ENCODE peak calls at places on chromosomes 16 and 17, in six cellular contexts. One of them, this sample, is unnamed.

GRCh38 chr17:50396261-50397110 is 837 bp downstream of the LRRC59 start:
- DNase-seq in HepG2: peak; percentile 38
- DNase-seq in A549: peak; percentile 70
- DNase-seq in K562: peak; percentile 63
- DNase-seq in NB4: peak; percentile 61
- DNase-seq in GM12878: no peak
- DNase-seq in this sample: peak; percentile 54

GRCh38 chr17:29870836-29871430 is 59.1 kb downstream of the SSH2 start:
- DNase-seq in HepG2: no peak
- DNase-seq in A549: no peak
- DNase-seq in K562: no peak
- DNase-seq in NB4: no peak
- DNase-seq in GM12878: no peak
- DNase-seq in this sample: no peak

GRCh38 chr17:9982159-9982558 is 77.1 kb upstream of the RCVRN start:
- DNase-seq in HepG2: peak; percentile 2
- DNase-seq in A549: peak; percentile 53
- DNase-seq in K562: peak; percentile 4
- DNase-seq in NB4: peak; percentile 55
- DNase-seq in GM12878: no peak
- DNase-seq in this sample: no peak

GRCh38 chr17:32303861-32304288 is 38.1 kb downstream of the C17orf75 start:
- DNase-seq in HepG2: no peak
- DNase-seq in A549: no peak
- DNase-seq in K562: no peak
- DNase-seq in NB4: no peak
- DNase-seq in GM12878: no peak
- DNase-seq in this sample: no peak

GRCh38 chr17:77566566-77566965 is 391.9 kb upstream of the TNRC6C start:
- DNase-seq in HepG2: no peak
- DNase-seq in A549: no peak
- DNase-seq in K562: no peak
- DNase-seq in NB4: no peak
- DNase-seq in GM12878: no peak
- DNase-seq in this sample: no peak

GRCh38 chr17:9240659-9241370 is 219.5 kb downstream of the NTN1 start:
- DNase-seq in HepG2: peak; percentile 35
- DNase-seq in A549: peak; percentile 36
- DNase-seq in K562: peak; percentile 32
- DNase-seq in NB4: no peak
- DNase-seq in GM12878: no peak
- DNase-seq in this sample: peak; percentile 39

GRCh38 chr17:77343031-77343866 is 202.5 kb downstream of the SEC14L1 start:
- DNase-seq in HepG2: no peak
- DNase-seq in A549: no peak
- DNase-seq in K562: no peak
- DNase-seq in NB4: no peak
- DNase-seq in GM12878: no peak
- DNase-seq in this sample: no peak

GRCh38 chr17:47733414-47734288 is 615 bp downstream of the TBX21 start:
- DNase-seq in HepG2: no peak
- DNase-seq in A549: no peak
- DNase-seq in K562: no peak
- DNase-seq in NB4: peak; percentile 9
- DNase-seq in GM12878: no peak
- DNase-seq in this sample: no peak

GRCh38 chr17:57670769-57671545 is 74.1 kb downstream of the CCDC182 start:
- DNase-seq in HepG2: no peak
- DNase-seq in A549: no peak
- DNase-seq in K562: no peak
- DNase-seq in NB4: no peak
- DNase-seq in GM12878: no peak
- DNase-seq in this sample: no peak

GRCh38 chr16:78005881-78006280 is 16.5 kb upstream of the CLEC3A start:
- DNase-seq in HepG2: no peak
- DNase-seq in A549: peak; percentile 6
- DNase-seq in K562: peak; percentile 46
- DNase-seq in NB4: peak; percentile 50
- DNase-seq in GM12878: no peak
- DNase-seq in this sample: no peak

GRCh38 chr16:78007121-78007520 is 15.2 kb upstream of the CLEC3A start:
- DNase-seq in HepG2: no peak
- DNase-seq in A549: no peak
- DNase-seq in K562: no peak
- DNase-seq in NB4: no peak
- DNase-seq in GM12878: no peak
- DNase-seq in this sample: no peak

GRCh38 chr16:78002915-78003538 is 19.3 kb upstream of the CLEC3A start:
- DNase-seq in HepG2: peak; percentile 76
- DNase-seq in A549: peak; percentile 87
- DNase-seq in K562: peak; percentile 86
- DNase-seq in NB4: peak; percentile 90
- DNase-seq in GM12878: peak; percentile 51
- DNase-seq in this sample: peak; percentile 88

GRCh38 chr16:78004501-78004900 is 17.8 kb upstream of the CLEC3A start:
- DNase-seq in HepG2: peak; percentile 23
- DNase-seq in A549: no peak
- DNase-seq in K562: no peak
- DNase-seq in NB4: no peak
- DNase-seq in GM12878: no peak
- DNase-seq in this sample: no peak
- TF ChIP-seq MYC in HepG2: no peak
- TF ChIP-seq MYC in A549: no peak
- TF ChIP-seq MYC in K562: no peak
- TF ChIP-seq MYC in NB4: no peak
- TF ChIP-seq MYC in GM12878: no peak
- TF ChIP-seq MYC in this sample: no peak

DNA sequence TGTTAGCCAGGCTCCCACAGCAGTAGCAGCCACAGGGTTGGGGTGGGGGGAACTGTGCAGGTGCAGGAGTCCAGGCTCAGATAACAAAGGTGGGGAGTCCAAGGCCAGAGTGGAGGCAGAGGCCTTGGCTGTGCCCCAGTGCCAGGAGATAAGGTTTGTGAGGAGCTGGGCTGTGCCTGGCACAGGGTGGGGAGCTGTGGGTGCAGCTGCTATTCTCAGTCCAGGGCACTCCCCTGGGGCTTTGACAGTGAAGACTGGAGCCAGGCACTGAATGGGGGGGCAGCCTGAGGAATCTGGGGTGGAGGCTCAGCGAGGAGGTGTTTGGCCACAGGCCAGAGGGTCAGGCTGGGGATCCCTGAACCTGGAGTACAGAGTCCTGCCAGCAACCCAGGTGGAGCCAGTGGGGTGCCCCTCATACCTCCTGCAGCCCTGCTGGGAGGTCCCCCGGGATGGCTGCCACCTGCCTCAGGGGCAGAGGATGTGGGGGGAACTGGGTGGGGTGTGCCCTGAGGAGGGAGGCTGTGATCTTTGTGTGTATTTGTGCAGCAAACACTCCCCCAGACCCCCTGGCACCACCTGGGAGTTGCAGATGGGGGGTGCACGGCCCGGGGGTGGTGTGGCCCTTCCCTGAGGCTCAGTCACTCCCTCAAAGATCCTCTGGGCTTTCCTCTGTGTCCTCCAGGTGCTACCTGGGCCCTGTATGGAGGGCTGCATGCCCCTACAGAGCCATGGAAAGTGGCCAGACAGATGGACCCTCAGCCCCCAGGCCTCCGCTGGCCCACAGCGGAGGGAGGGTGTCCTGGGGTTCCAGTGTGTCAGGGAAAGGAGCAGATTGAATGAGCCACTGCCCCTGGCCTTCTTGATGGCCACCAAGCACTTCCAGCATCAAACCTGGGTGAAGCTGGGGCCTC is 44.4 kb upstream of the SMPD3 start:
- DNase-seq in HepG2: no peak
- DNase-seq in A549: no peak
- DNase-seq in K562: no peak
- DNase-seq in NB4: no peak
- DNase-seq in GM12878: no peak
- DNase-seq in this sample: no peak
- TF ChIP-seq MYC in HepG2: no peak
- TF ChIP-seq MYC in A549: no peak
- TF ChIP-seq MYC in K562: no peak
- TF ChIP-seq MYC in NB4: no peak
- TF ChIP-seq MYC in GM12878: no peak
- TF ChIP-seq MYC in this sample: no peak

GRCh38 chr17:80878876-80879722 is 112.5 kb upstream of the CHMP6 start:
- DNase-seq in HepG2: no peak
- DNase-seq in A549: no peak
- DNase-seq in K562: no peak
- DNase-seq in NB4: no peak
- DNase-seq in GM12878: no peak
- DNase-seq in this sample: no peak
- TF ChIP-seq MYC in HepG2: no peak
- TF ChIP-seq MYC in A549: no peak
- TF ChIP-seq MYC in K562: no peak
- TF ChIP-seq MYC in NB4: no peak
- TF ChIP-seq MYC in GM12878: no peak
- TF ChIP-seq MYC in this sample: no peak

GRCh38 chr17:36829676-36830075 is 107.6 kb upstream of the LHX1 start:
- DNase-seq in HepG2: no peak
- DNase-seq in A549: no peak
- DNase-seq in K562: no peak
- DNase-seq in NB4: no peak
- DNase-seq in GM12878: no peak
- DNase-seq in this sample: no peak

GRCh38 chr17:36835036-36835435 is 102.2 kb upstream of the LHX1 start:
- DNase-seq in HepG2: no peak
- DNase-seq in A549: no peak
- DNase-seq in K562: no peak
- DNase-seq in NB4: no peak
- DNase-seq in GM12878: no peak
- DNase-seq in this sample: no peak

GRCh38 chr17:36837193-36837592 is 100.1 kb upstream of the LHX1 start:
- DNase-seq in HepG2: no peak
- DNase-seq in A549: no peak
- DNase-seq in K562: no peak
- DNase-seq in NB4: no peak
- DNase-seq in GM12878: no peak
- DNase-seq in this sample: no peak

GRCh38 chr17:36837616-36838272 is 99.5 kb upstream of the LHX1 start:
- DNase-seq in HepG2: no peak
- DNase-seq in A549: no peak
- DNase-seq in K562: no peak
- DNase-seq in NB4: no peak
- DNase-seq in GM12878: no peak
- DNase-seq in this sample: no peak

DNA sequence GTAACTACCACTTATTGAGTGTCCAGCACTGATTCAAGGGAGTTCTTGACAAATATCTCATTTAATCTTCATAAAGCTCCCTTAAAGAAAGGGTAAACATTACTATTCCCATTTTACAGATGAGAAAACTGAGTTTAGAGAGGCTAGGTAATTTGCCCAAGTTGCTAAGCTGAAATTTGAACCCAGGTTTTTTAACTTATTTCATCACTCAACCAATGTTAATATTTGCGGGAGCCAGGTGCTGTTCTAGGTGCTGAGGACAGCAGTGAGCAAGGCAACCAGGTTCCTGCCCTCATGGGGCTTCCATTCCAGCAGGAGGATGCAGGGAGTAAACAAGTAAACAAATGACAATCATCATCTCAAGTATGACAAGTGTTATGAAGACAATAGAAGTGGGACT is 104.0 kb upstream of the LHX1 start:
- DNase-seq in HepG2: no peak
- DNase-seq in A549: no peak
- DNase-seq in K562: no peak
- DNase-seq in NB4: no peak
- DNase-seq in GM12878: no peak
- DNase-seq in this sample: no peak
- TF ChIP-seq MYC in HepG2: no peak
- TF ChIP-seq MYC in A549: no peak
- TF ChIP-seq MYC in K562: no peak
- TF ChIP-seq MYC in NB4: no peak
- TF ChIP-seq MYC in GM12878: no peak
- TF ChIP-seq MYC in this sample: no peak

DNA sequence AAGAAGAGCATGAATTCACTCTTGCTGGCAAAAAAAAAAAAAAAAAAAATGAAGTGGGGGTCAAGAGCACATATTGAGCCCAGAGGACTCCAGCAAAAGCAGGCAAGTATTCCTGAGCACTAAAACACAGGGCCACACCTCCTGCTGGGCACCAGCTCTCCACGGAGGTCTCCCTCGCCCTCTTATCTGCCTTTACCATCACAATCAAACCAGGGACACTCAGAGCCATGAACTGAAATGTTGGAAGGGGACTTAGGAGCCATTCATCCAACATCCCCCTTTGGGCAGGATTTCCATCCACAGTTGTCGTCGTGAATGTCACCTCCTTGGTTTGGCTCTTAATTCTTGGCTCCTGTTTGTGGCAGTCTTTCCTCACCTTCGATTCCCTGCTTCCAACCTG is 89.8 kb upstream of the GNAO1 start:
- DNase-seq in HepG2: no peak
- DNase-seq in A549: no peak
- DNase-seq in K562: no peak
- DNase-seq in NB4: no peak
- DNase-seq in GM12878: no peak
- DNase-seq in this sample: no peak
- TF ChIP-seq MYC in HepG2: no peak
- TF ChIP-seq MYC in A549: no peak
- TF ChIP-seq MYC in K562: no peak
- TF ChIP-seq MYC in NB4: no peak
- TF ChIP-seq MYC in GM12878: no peak
- TF ChIP-seq MYC in this sample: no peak

DNA sequence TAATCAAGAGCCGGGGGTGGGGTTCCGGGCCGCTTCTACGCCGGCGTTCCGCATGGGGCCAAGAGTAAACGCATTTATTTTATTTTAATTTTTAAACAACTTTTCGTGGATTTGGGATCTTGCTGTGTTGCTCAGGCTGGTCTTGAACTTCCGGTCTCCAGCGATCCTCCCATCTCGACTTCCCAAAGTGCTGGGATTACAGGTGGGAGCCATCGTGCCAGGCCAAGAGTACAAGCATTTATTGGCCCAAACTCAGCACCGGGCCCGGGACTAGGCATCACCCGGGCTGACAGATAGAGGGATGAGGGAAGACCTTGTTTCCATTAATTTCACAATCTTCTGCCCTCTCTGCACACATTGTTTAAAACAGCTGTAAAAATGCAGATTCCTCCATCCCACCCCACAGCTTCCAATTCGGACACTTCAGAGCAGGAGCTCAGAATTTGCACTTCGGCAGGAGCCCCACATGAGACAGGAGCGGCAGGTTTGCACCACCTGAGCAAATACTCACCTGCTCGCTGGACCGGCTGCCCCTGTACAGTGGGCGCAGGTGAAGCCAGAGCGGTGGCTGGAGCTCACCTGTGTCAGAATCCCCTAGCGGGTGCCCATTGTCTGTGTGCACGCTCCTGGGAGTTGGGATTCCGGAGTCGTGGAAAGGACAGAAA is 663 bp upstream of the GINS2 start:
- DNase-seq in HepG2: no peak
- DNase-seq in A549: no peak
- DNase-seq in K562: no peak
- DNase-seq in NB4: no peak
- DNase-seq in GM12878: no peak
- DNase-seq in this sample: no peak
- TF ChIP-seq MYC in HepG2: no peak
- TF ChIP-seq MYC in A549: no peak
- TF ChIP-seq MYC in K562: no peak
- TF ChIP-seq MYC in NB4: no peak
- TF ChIP-seq MYC in GM12878: no peak
- TF ChIP-seq MYC in this sample: no peak

DNA sequence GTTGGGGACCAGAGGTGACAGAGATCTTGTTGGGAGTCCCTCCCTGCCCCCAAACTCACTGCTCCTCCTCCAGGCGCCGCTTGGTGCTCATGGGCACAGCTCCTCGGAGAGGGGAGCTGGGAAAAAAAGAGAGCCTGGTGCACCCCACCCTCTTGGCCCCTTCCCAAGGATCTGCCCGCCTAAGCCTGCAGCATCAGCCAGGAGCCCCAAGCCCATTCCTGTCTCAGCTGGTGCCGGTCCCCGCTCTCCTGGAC is 400 bp downstream of the HCFC1R1 start:
- DNase-seq in HepG2: no peak
- DNase-seq in A549: no peak
- DNase-seq in K562: peak; percentile 68
- DNase-seq in NB4: no peak
- DNase-seq in GM12878: no peak
- DNase-seq in this sample: no peak
- TF ChIP-seq MYC in HepG2: no peak
- TF ChIP-seq MYC in A549: no peak
- TF ChIP-seq MYC in K562: no peak
- TF ChIP-seq MYC in NB4: no peak
- TF ChIP-seq MYC in GM12878: no peak
- TF ChIP-seq MYC in this sample: no peak